ENCODE peak calls at places on chromosomes 4 and X, in four cellular contexts. Y is neural progenitor cell, O is tibial artery, B is right atrium auricular region. H is an unnamed sample.
A peak's percentile ranks its signal among the peaks of the same experiment; 100 is the strongest.

GRCh38 chr4:109207060-109207459 is 95.4 kb downstream of the COL25A1 start:
- DNase-seq in B (no peak), Y (peak; percentile 10), O (no peak), H (no peak)

GRCh38 chr4:88957570-88957969 is 99.4 kb downstream of the FAM13A start:
- DNase-seq in B (no peak), O (no peak), Y (no peak), H (no peak)

GRCh38 chr4:8871417-8872401 is at the start of gene HMX1:
- DNase-seq in Y (peak; percentile 88), O (no peak), B (no peak), H (no peak)

GRCh38 chrX:31271615-31272471 is 200.0 kb upstream of the FTHL17 start:
- DNase-seq in O (no peak), B (no peak), Y (peak; percentile 9), H (no peak)

GRCh38 chrX:151825927-151826471 is 86.7 kb upstream of the MAGEA4 start:
- DNase-seq in Y (no peak), O (peak; percentile 20), B (peak; percentile 58), H (no peak)

GRCh38 chr4:63349674-63350025 is 1059.6 kb downstream of the TECRL start:
- DNase-seq in O (no peak), B (no peak), Y (no peak), H (no peak)

GRCh38 chrX:85109235-85109634 is 105.6 kb downstream of the APOOL start:
- DNase-seq in B (no peak), O (no peak), Y (peak; percentile 26), H (no peak)

GRCh38 chrX:123085311-123085940 is 98.7 kb upstream of the GRIA3 start:
- DNase-seq in O (no peak), Y (peak; percentile 11), B (no peak), H (no peak)

GRCh38 chr4:113094802-113095201 is 45.3 kb downstream of the ANK2 start:
- DNase-seq in O (no peak), Y (peak; percentile 40), B (no peak), H (no peak)

GRCh38 chrX:134990475-134991473 is at the start of gene SMIM10:
- DNase-seq in Y (peak; percentile 43), O (peak; percentile 73), B (peak; percentile 75), H (peak; percentile 32)

DNA sequence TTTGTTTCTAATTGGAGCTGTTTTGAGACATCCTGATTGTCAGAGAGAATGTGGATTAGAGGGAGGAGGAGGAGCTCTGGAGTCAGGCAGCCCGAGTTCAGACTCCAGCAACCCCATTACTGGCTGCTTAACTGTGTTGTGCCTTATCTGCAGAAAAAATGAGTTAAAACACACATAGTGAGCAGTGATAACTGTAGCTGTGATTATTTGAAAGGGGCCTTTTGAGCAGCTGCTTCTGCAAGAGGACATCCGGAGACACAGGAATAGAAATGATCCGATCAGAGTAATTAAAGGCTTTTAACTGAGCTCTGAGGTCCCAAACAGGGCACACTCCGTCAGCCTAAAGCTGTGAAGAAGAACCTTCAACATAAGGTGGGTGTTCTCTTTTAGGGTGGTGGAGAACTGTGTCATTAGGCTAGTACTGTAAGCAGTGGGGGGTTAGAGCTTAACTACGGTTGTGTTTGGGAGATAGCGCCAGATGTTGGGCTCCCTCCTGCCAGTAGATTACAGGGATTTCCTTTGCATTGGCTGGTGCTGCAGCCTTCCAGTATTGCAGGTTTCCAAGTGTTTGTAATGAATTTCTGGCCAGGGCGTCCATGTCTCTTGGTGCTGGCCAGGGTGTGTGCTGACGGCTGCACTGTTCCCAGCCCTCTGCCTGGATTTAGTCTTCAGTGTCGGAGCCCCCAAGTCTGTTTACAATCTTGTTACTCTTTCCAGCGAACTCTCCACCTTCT is 24.3 kb downstream of the ADD1 start:
- DNase-seq in B (peak; percentile 68), Y (peak; percentile 64), O (peak; percentile 37), H (no peak)
- H3K4me3 ChIP-seq in B (no peak overlapping the region), Y (peak overlapping the region; percentile 42), O (peak overlapping the region; percentile 10), H (no peak overlapping the region)

DNA sequence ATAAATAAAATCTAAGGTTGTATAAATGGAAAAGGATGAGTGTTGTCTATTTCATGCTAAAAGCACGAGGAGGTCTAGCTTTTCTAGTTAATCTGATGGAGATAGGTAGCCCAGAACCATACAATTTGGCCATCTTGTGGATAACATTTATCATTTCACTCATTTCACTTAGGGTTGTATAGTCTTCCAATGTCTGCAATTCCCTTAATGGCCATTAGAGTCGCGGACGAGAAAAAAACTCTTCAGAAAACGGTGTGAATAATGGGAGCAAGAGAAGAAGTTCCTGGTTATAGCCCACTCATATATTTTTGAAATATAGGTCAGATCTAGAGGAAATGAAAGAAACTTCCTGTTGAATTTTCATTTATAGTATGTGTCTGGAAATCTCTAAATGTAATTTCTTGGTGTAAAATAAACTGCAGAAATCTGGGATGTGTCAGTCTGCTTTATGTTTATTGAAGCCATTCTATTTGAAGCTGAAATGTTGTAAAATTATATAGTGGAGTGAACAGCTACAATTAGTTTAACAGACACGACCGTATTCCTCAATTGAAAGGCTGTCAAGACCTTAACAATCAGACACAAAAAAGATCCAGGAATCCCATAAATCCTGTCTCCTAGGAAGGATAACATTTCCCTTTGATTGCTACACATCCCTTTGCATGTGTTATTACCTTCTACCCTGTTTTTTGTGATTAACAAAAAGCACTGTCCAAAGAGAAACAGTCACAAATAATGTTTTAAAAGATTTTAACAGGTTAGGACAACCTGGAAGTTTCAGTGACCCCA is 47.7 kb upstream of the MGST2 start:
- DNase-seq in Y (no peak), O (no peak), B (no peak), H (no peak)
- TF ChIP-seq CTCF in Y (peak; percentile 43), O (peak; percentile 52), B (no peak), H (no peak)

GRCh38 chr4:183266386-183266785 is 53.7 kb downstream of the CLDN22 start:
- DNase-seq in Y (no peak), O (no peak), B (no peak), H (no peak)

GRCh38 chr4:183268556-183268955 is 51.5 kb downstream of the CLDN22 start:
- DNase-seq in Y (no peak), O (no peak), B (no peak), H (no peak)

GRCh38 chr4:183261953-183262775 is 57.9 kb downstream of the CLDN22 start:
- DNase-seq in O (peak; percentile 86), B (peak; percentile 85), Y (peak; percentile 88), H (peak; percentile 14)

GRCh38 chr4:183262776-183263100 is 57.3 kb downstream of the CLDN22 start:
- DNase-seq in B (no peak), Y (no peak), O (no peak), H (no peak)

DNA sequence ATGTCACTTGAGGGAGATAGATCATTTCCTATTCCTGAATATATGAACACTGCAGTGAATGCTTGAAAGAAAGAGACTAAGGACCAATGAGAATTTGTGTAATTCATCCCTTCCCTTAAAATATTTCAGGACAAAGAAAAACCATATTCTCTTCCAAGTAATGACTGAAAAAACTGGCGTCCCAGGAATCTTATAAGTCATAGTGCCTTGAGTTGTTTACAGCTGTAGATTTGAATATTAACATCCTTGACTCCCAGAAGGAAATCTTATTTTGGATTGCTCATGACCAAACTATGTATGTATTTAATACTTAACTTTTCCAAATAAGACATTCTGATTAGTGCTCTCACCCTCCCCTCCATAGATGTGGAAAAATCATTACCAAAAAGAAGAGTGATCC is 55.5 kb downstream of the CLDN22 start:
- DNase-seq in O (no peak), B (no peak), Y (no peak), H (no peak)
- H3K36me3 ChIP-seq in O (peaks cover 67% of the 10 kb centered on the region), B (peaks cover 51% of the 10 kb centered on the region), Y (peaks cover 11% of the 10 kb centered on the region), H (no peaks in the 10 kb centered on the region)

GRCh38 chr4:121192500-121192899 is 28.4 kb upstream of the TNIP3 start:
- DNase-seq in Y (peak; percentile 56), B (no peak), O (no peak), H (no peak)
- H3K4me3 ChIP-seq in Y (no peak overlapping the region), B (no peak overlapping the region), O (no peak overlapping the region), H (no peak overlapping the region)

DNA sequence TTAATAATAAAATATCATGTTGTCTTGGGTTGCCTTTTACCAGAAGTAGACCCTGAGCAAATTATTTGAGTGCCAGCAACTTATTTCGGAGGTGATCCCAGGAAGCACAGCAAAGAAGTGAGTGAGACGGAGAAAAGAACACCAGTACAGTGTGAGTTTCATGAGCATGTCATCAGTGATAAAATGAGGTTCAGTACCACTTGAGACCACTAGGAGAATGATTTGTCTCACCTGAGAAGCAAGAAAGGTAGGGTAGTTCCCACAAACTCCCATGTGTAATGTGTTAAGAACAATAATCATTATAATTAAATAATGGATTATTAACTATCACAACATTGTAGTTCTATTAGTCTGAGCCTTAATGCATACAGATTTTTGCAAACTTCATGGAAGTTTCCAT is 112.8 kb upstream of the DMD start:
- DNase-seq in Y (peak; percentile 3), B (no peak), O (no peak), H (no peak)
- TF ChIP-seq CTCF in Y (peak; percentile 40), B (no peak), O (no peak), H (no peak)

DNA sequence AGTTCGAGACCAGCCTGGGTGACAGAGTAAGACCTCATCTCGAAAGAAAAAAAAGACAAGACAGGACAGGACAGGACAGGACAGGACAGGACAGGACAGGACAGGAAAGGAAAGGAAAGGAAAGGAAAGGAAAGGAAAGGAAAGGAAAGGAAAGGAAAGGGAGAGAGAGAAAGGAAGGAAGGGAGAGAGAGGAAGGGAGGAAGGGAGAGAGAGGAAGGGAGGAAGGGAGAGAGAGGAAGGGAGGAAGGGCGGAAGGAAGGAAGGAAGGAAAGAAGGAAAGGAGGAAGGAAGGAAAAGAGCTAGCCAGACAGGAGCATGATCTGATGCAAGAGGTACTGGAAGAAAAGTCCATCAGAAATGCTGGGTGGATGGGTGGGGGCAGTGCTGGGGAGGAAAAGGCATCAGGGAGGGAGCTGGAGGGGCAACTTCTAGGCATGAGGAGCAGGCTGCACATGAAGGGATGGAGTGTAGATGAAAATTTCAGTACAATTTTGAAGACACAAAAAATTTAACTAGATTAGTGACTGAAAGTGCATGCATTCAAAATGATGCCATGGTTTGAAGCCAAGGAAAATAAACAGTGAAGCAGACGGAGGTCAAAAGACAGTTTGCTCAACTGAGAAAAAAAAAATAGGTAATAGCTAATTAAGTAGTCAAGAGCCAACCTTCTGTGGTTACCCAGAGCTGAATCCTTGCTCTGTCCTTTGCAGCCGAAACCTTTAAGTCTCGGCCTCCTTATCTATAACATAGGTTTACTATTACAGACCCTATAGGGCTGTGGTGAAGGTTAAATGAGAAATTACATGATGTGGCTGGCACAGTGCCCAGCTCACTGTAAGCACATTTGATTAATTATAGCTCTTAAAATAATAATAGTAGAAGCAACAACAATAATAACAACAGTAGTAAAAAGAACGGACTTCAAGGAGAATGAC is 59.9 kb downstream of the ZNF827 start:
- DNase-seq in O (no peak), Y (no peak), B (no peak), H (no peak)
- H3K36me3 ChIP-seq in O (no peaks in the 10 kb centered on the region), Y (no peaks in the 10 kb centered on the region), B (no peaks in the 10 kb centered on the region), H (peaks cover 1% of the 10 kb centered on the region)

DNA sequence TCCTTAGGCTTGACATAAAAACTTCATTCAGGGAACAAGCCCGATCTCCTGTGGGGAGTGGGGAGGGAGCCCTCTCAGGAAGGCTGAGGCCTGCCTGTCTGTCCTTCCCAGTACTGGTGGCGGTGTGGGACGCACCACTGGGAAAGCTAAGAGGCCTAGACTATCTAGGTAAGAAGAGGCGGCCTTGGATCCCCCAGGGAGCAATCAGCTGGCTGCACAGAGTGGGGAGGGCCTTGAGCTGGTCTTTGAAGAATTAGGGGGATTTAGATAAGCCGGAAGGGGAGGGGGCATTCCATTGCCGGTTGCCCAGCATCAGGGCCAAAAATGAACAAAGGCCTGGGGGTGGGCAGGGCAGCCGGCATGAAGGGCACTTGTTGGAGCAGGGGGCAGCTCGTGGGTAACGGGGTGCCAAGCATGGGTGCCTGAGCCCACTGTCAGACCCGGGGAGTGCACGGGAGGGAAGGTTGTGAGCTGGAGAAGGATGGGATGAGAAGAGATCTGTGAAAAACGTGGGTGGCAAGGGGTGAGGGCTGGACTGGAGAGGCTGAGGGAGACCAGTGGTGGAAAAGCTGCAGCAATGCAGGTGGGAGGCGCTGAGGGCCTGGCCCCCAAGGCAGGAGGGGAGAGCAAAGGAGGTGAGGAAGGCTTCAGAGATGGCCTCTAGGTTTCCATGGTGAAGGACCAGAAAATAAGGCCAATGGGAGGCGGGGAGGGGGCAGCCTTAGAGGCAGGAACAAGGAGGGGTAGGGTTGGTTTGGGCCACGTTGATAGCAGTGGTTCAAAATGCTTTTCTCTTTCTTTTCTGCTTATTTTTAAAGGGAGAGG is 8.5 kb downstream of the KLF3 start:
- DNase-seq in O (no peak), B (no peak), Y (peak; percentile 91), H (no peak)
- H3K4me3 ChIP-seq in O (no peak overlapping the region), B (no peak overlapping the region), Y (peak overlapping the region; percentile 26), H (no peak overlapping the region)